ENCODE peak calls at places on chromosomes 2 and 18, in seven cellular contexts. W, Z, O, M, I, F and Q are unnamed samples.

GRCh38 chr2:24359701-24360049 is 661 bp downstream of the ITSN2 start:
- DNase-seq in W (no peak), Z (peak), O (peak), M (peak), I (no peak), F (peak), Q (no peak)

GRCh38 chr2:110655701-110656100 is 22.2 kb downstream of the BUB1 start:
- DNase-seq in W (no peak), Z (no peak), O (no peak), M (no peak), I (no peak), F (no peak), Q (no peak)

GRCh38 chr2:127197475-127198385 is 22.4 kb downstream of the CYP27C1 start:
- DNase-seq in W (no peak), Z (peak), O (peak), M (no peak), I (no peak), F (peak), Q (no peak)

GRCh38 chr2:232857158-232857563 is 12.9 kb upstream of the SNORC start:
- DNase-seq in W (no peak), Z (no peak), O (no peak), M (no peak), I (peak), F (no peak), Q (no peak)

GRCh38 chr2:109030870-109031480 is 42.0 kb upstream of the EDAR start:
- DNase-seq in W (no peak), Z (no peak), O (no peak), M (no peak), I (no peak), F (peak), Q (no peak)

GRCh38 chr2:67389286-67389685 is 7.8 kb upstream of the ETAA1 start:
- DNase-seq in W (no peak), Z (no peak), O (no peak), M (no peak), I (no peak), F (no peak), Q (no peak)

GRCh38 chr2:150107816-150108215 is 379.7 kb downstream of the RND3 start:
- DNase-seq in W (no peak), Z (no peak), O (no peak), M (peak), I (no peak), F (no peak), Q (no peak)

GRCh38 chr18:45839415-45840395 is 14.2 kb downstream of the SIGLEC15 start:
- DNase-seq in W (no peak), Z (no peak), O (peak), M (peak), I (peak), F (no peak), Q (no peak)

GRCh38 chr2:75595541-75596395 is 35.0 kb upstream of the EVA1A start:
- DNase-seq in W (no peak), Z (no peak), O (no peak), M (peak), I (peak), F (no peak), Q (no peak)

GRCh38 chr2:199693861-199694260 is 157.1 kb downstream of the FTCDNL1 start:
- DNase-seq in W (no peak), Z (no peak), O (no peak), M (no peak), I (no peak), F (no peak), Q (no peak)

GRCh38 chr2:226012116-226012515 is 612.6 kb downstream of the NYAP2 start:
- DNase-seq in W (no peak), Z (no peak), O (no peak), M (no peak), I (no peak), F (no peak), Q (no peak)

GRCh38 chr2:20135631-20136050 is 84.2 kb upstream of the LAPTM4A start:
- DNase-seq in W (no peak), Z (peak), O (peak), M (no peak), I (no peak), F (peak), Q (peak)

GRCh38 chr2:70923378-70924015 is 12.2 kb upstream of the ATP6V1B1 start:
- DNase-seq in W (no peak), Z (peak), O (peak), M (no peak), I (no peak), F (no peak), Q (no peak)

GRCh38 chr2:15527074-15527739 is 33.9 kb downstream of the NBAS start:
- DNase-seq in W (no peak), Z (no peak), O (no peak), M (no peak), I (no peak), F (no peak), Q (no peak)

GRCh38 chr2:75424936-75425619 is 135.7 kb downstream of the EVA1A start:
- DNase-seq in W (no peak), Z (no peak), O (no peak), M (peak), I (no peak), F (no peak), Q (no peak)

GRCh38 chr18:22871809-22872525 is 61.2 kb upstream of the RBBP8 start:
- DNase-seq in W (no peak), Z (peak), O (peak), M (peak), I (peak), F (no peak), Q (no peak)